ENCODE peak calls at places on chromosomes 3 and 15, in nine cellular contexts. D is nucleus accumbens, E is left ventricle myocardium inferior, T is AG04450, J is HFFc6, G is DMS153, Q is IMR-90, M is NCI-H1105 treated with DMSO at 0.1 percent for 48 hours, V is tibial artery. H is an unnamed sample.

GRCh38 chr3:129587559-129588210 is 18.8 kb downstream of the PLXND1 start:
- DNase-seq in D (no peak), E (no peak), T (no peak), J (no peak), G (no peak), Q (no peak), M (no peak), V (no peak), H (no peak)

GRCh38 chr3:24929521-24929920 is 434.9 kb upstream of the THRB start:
- DNase-seq in D (no peak), E (no peak), T (no peak), J (no peak), G (no peak), Q (no peak), M (no peak), V (no peak), H (no peak)

GRCh38 chr3:113104746-113105479 is 106.4 kb upstream of the BOC start:
- DNase-seq in D (no peak), E (no peak), T (no peak), J (no peak), G (no peak), Q (no peak), M (no peak), V (no peak), H (no peak)

GRCh38 chr3:172708905-172709775 is 1.7 kb downstream of the NCEH1 start:
- DNase-seq in D (no peak), E (no peak), T (no peak), J (peak), G (no peak), Q (peak), M (no peak), V (no peak), H (no peak)

GRCh38 chr15:70669966-70670658 is 93.2 kb downstream of the UACA start:
- DNase-seq in D (no peak), E (peak), T (no peak), J (no peak), G (no peak), Q (no peak), M (peak), V (no peak), H (no peak)

GRCh38 chr3:9224490-9224889 is 25.0 kb downstream of the SRGAP3 start:
- DNase-seq in D (no peak), E (no peak), T (no peak), J (no peak), G (no peak), Q (no peak), M (no peak), V (no peak), H (no peak)

GRCh38 chr15:29638781-29639180 is 183.5 kb downstream of the TJP1 start:
- DNase-seq in D (no peak), E (no peak), T (no peak), J (no peak), G (no peak), Q (peak), M (no peak), V (no peak), H (no peak)

GRCh38 chr15:42511010-42511396 is 15.6 kb downstream of the SNAP23 start:
- DNase-seq in D (no peak), E (no peak), T (no peak), J (peak), G (no peak), Q (peak), M (no peak), V (no peak), H (no peak)

GRCh38 chr15:70195808-70196304 is 98.1 kb upstream of the TLE3 start:
- DNase-seq in D (peak), E (peak), T (peak), J (peak), G (no peak), Q (peak), M (no peak), V (peak), H (no peak)

GRCh38 chr3:882526-882925 is 210.3 kb upstream of the CNTN6 start:
- DNase-seq in D (no peak), E (no peak), T (no peak), J (no peak), G (no peak), Q (no peak), M (no peak), V (no peak), H (no peak)

GRCh38 chr3:54565956-54566355 is 361.9 kb downstream of the LRTM1 start:
- DNase-seq in D (no peak), E (no peak), T (no peak), J (no peak), G (no peak), Q (no peak), M (no peak), V (no peak), H (no peak)